ENCODE peak calls at places on chromosomes 2 and 18, in four cellular contexts. I is mesendoderm, U is neuronal stem cell, J is H1. T is an unnamed sample. For H3K4me1, the result is how much of the 10 kb centered on the place peaks cover.

GRCh38 chr2:16650287-16651249 is 15.1 kb downstream of the CYRIA start:
- DNase-seq in I (no peak), U (no peak), J (no peak), T (peak)

GRCh38 chr2:199911052-199911876 is at the start of gene C2orf69:
- DNase-seq in I (peak), U (peak), J (peak), T (peak)

GRCh38 chr18:75926811-75927210 is 499.3 kb upstream of the SMIM21 start:
- DNase-seq in I (no peak), U (no peak), J (no peak), T (no peak)

GRCh38 chr2:66271777-66272176 is 163.1 kb upstream of the MEIS1 start:
- DNase-seq in I (no peak), U (no peak), J (no peak), T (no peak)

GRCh38 chr2:195477248-195477995 is 179.6 kb upstream of the SLC39A10 start:
- DNase-seq in I (no peak), U (no peak), J (no peak), T (no peak)

GRCh38 chr2:102523647-102524046 is 50.6 kb downstream of the SLC9A4 start:
- DNase-seq in I (no peak), U (no peak), J (no peak), T (no peak)

GRCh38 chr2:204325468-204325867 is 219.8 kb upstream of the PARD3B start:
- DNase-seq in I (peak), U (peak), J (peak), T (peak)

GRCh38 chr2:227862227-227862740 is 9.1 kb upstream of the DAW1 start:
- DNase-seq in I (peak), U (no peak), J (no peak), T (peak)

GRCh38 chr2:66561645-66562336 is 126.9 kb downstream of the MEIS1 start:
- DNase-seq in I (peak), U (no peak), J (no peak), T (no peak)

GRCh38 chr2:160871953-160872352 is 288.3 kb upstream of the TANK start:
- DNase-seq in I (no peak), U (no peak), J (no peak), T (no peak)
- H3K4me1 ChIP-seq in I (under half), U (under half), J (under half), T (under half)

GRCh38 chr2:181891966-181892794 is 650 bp downstream of the ITPRID2 start:
- DNase-seq in I (peak), U (peak), J (peak), T (peak)
- H3K4ac ChIP-seq in I (peak), U (peak), J (peak), T (peak)

GRCh38 chr2:191636235-191636543 is 41.7 kb upstream of the NABP1 start:
- DNase-seq in I (peak), U (no peak), J (no peak), T (no peak)

GRCh38 chr2:191636586-191636985 is 41.4 kb upstream of the NABP1 start:
- DNase-seq in I (no peak), U (no peak), J (no peak), T (no peak)

GRCh38 chr2:191638802-191639172 is 39.1 kb upstream of the NABP1 start:
- DNase-seq in I (no peak), U (no peak), J (no peak), T (no peak)

GRCh38 chr2:191638079-191638801 is 39.7 kb upstream of the NABP1 start:
- DNase-seq in I (peak), U (no peak), J (no peak), T (peak)

DNA sequence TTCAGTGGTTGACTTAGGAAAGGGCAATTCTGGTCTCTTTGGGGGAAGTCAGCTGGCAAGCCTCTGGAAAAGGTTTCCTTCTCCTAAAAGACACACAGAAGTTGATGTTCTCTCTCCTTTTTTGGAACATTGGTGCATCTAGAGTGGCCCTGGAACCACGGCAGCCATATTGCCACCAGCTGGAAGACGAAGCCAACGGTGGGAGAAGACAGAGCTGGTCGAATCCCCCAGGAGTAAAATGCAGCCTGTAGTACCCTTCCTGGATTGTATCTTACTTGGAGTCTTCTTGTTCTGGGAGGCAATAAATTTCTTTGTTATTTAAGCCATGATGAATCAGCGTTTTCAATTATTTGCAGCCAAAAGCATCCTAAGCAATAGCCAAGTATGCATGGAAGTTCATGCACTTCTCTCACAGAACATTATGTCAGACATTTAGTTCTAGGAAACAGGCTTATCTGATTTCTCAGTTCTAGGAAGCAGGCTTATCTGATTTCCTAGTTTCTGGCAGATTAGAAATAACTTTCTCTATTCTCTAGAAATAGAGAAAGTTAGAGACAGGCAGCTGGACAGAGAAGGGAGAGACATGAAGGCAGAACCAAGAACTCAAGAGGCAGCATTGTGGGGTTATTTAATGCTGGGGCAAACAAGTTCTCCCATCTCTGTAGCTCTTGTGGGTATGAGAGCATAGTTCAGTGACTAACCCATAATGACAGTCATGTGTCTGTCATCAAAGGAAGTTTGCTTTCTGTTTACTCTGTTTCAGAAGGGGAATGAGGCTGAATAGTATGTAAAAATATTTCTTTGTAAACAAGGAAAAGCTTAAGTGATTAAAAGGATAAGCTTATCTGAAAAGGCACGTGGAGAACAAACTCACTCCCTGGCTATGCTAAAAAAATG is 40.5 kb upstream of the NABP1 start:
- DNase-seq in I (peak), U (no peak), J (no peak), T (peak)
- H3K4me3 ChIP-seq in I (no peak), U (no peak), J (no peak), T (no peak)

GRCh38 chr18:33844232-33844631 is 266.2 kb downstream of the ASXL3 start:
- DNase-seq in I (no peak), U (no peak), J (no peak), T (no peak)

GRCh38 chr18:33851546-33852078 is 273.6 kb downstream of the ASXL3 start:
- DNase-seq in I (no peak), U (no peak), J (no peak), T (no peak)

GRCh38 chr18:33854827-33855139 is 276.8 kb downstream of the ASXL3 start:
- DNase-seq in I (no peak), U (no peak), J (no peak), T (no peak)

GRCh38 chr18:33854086-33854826 is 276.2 kb downstream of the ASXL3 start:
- DNase-seq in I (no peak), U (no peak), J (no peak), T (no peak)

DNA sequence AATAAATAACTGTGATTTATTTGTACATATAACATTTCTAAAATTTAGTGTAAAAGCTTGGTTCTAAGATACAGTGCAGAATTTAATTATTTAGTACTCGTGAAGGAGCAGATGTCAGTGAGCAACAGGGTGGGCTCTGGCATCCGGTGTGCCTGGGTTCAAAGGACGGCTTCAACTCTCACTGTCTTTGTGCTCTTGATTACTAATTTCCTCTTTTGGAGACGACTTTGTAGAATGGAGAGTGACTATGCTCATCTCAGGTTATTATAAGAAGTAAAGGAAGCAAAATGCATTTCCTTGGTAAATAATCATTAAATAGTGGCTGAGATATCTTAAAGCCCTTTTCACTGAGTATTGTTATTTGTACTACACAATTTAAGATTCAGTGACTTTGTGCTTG is 271.7 kb downstream of the ASXL3 start:
- DNase-seq in I (no peak), U (no peak), J (no peak), T (no peak)
- H3K4me1 ChIP-seq in I (under half), U (under half), J (under half), T (under half)

GRCh38 chr18:48693625-48694262 is 154.9 kb downstream of the CTIF start:
- DNase-seq in I (no peak), U (no peak), J (no peak), T (no peak)
- H3K4ac ChIP-seq in I (peak), U (no peak), J (no peak), T (no peak)

GRCh38 chr2:74512744-74513604 is 1.3 kb upstream of the TLX2 start:
- DNase-seq in I (no peak), U (no peak), J (peak), T (no peak)

GRCh38 chr2:74513605-74514367 is 464 bp upstream of the TLX2 start:
- DNase-seq in I (no peak), U (no peak), J (peak), T (no peak)

GRCh38 chr2:74515271-74516069 is 1.2 kb downstream of the TLX2 start:
- DNase-seq in I (peak), U (no peak), J (peak), T (no peak)

GRCh38 chr2:74516070-74516633 is 1.9 kb downstream of the TLX2 start:
- DNase-seq in I (peak), U (no peak), J (peak), T (no peak)

DNA sequence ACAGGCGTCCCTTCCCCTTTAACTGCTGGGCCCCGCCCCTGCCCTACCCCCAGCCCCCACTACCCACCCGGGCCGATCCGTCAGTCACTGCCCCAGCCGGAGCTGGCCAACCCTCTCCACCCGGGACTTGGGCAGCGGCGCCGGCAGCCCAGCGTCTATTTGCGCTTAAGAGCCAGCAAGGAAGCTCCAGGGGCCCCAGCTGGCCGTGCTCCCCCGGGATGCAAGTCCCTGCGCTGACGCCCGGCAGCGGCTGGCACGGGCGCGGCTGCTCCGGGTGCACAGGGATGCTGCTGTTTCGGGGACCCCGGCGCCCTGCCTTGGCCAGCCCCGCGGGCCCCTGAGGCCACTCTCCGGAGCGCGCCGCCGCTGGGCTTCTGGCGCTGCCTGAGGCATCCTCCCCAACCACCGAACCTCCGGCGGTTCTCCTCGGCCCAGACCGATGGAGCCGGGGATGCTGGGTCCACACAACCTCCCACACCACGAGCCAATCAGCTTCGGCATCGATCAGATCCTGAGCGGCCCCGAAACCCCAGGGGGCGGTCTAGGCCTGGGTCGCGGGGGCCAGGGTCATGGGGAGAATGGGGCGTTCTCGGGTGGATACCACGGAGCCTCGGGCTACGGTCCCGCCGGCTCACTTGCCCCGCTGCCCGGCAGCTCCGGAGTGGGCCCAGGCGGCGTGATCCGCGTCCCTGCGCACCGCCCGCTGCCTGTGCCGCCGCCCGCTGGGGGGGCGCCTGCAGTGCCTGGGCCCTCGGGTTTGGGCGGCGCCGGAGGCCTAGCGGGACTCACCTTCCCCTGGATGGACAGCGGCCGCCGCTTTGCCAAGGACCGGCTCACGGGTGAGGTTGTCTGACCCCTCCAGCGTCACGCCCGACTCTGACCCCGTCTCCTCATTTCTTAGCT is at the start of gene TLX2:
- DNase-seq in I (no peak), U (no peak), J (peak), T (no peak)
- H3K4me3 ChIP-seq in I (no peak), U (no peak), J (peak), T (no peak)

GRCh38 chr2:181397331-181397730 is 59.9 kb upstream of the ITGA4 start:
- DNase-seq in I (no peak), U (no peak), J (no peak), T (no peak)

GRCh38 chr2:181396575-181397062 is 60.6 kb upstream of the ITGA4 start:
- DNase-seq in I (no peak), U (no peak), J (no peak), T (peak)

GRCh38 chr2:181395871-181396574 is 61.2 kb upstream of the ITGA4 start:
- DNase-seq in I (no peak), U (no peak), J (no peak), T (no peak)

GRCh38 chr2:181399046-181399445 is 58.1 kb upstream of the ITGA4 start:
- DNase-seq in I (no peak), U (no peak), J (no peak), T (no peak)

DNA sequence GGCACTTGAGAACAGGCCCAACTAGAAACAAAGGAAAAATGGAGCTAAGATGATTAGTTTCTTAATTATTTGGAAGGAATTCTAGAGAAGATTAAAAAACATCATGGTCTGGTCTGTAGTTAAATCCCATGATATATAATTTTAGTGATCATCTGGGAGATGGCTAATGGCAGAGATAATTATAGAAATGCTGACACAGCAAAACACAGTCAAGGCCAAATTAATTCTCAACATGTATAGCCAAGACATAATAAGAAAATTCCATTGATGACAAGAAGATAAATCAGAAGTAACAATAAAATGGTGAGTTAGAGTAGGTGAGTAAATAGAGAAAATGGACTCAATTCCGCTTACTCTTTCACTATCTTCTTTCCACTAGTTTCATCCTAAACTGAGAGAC is 59.2 kb upstream of the ITGA4 start:
- DNase-seq in I (no peak), U (no peak), J (no peak), T (peak)
- H3K4me1 ChIP-seq in I (under half), U (under half), J (under half), T (under half)

GRCh38 chr2:9110346-9110884 is 96.2 kb upstream of the ASAP2 start:
- DNase-seq in I (peak), U (peak), J (peak), T (no peak)

GRCh38 chr2:9109871-9110270 is 96.7 kb upstream of the ASAP2 start:
- DNase-seq in I (no peak), U (no peak), J (no peak), T (no peak)

GRCh38 chr2:9107168-9108025 is 99.2 kb upstream of the ASAP2 start:
- DNase-seq in I (no peak), U (no peak), J (no peak), T (peak)

GRCh38 chr2:9106338-9107167 is 100.1 kb upstream of the ASAP2 start:
- DNase-seq in I (no peak), U (no peak), J (no peak), T (peak)

GRCh38 chr2:9108210-9108967 is 98.2 kb upstream of the ASAP2 start:
- DNase-seq in I (no peak), U (no peak), J (no peak), T (no peak)
- H3K4ac ChIP-seq in I (no peak), U (no peak), J (no peak), T (no peak)